ENCODE peak calls at places on chromosome 1, in ten cellular contexts. M is colonic mucosa, G is heart left ventricle, Q is fibroblast of lung, C is IMR-90, B is tibial artery, K is astrocyte, S is cardiac muscle cell, P is pancreas, A is PC-3. N is an unnamed sample.

GRCh38 chr1:66676616-66677298 is 75.5 kb upstream of the DYNLT5 start:
- DNase-seq in M (no peak), G (no peak), Q (peak; percentile 57), C (peak; percentile 69), B (peak; percentile 28), K (peak; percentile 95), S (peak; percentile 69), P (no peak), A (no peak), N (no peak)

GRCh38 chr1:85587846-85588245 is 7.3 kb downstream of the CCN1 start:
- DNase-seq in M (no peak), G (no peak), Q (no peak), C (no peak), B (no peak), K (no peak), S (peak; percentile 59), P (no peak), A (no peak), N (no peak)

GRCh38 chr1:209884249-209884648 is 53.8 kb upstream of the SYT14 start:
- DNase-seq in M (no peak), G (no peak), Q (peak; percentile 43), C (peak; percentile 66), B (no peak), K (peak; percentile 75), S (no peak), P (no peak), A (peak; percentile 40), N (no peak)

GRCh38 chr1:109370712-109371270 is 26.9 kb downstream of the SORT1 start:
- DNase-seq in M (no peak), G (no peak), Q (peak; percentile 96), C (peak; percentile 97), B (no peak), K (peak; percentile 96), S (peak; percentile 87), P (no peak), A (peak; percentile 87), N (no peak)

GRCh38 chr1:30407030-30407861 is 316.1 kb downstream of the MATN1 start:
- DNase-seq in M (peak; percentile 15), G (no peak), Q (no peak), C (no peak), B (no peak), K (peak; percentile 41), S (no peak), P (peak; percentile 7), A (no peak), N (no peak)

GRCh38 chr1:50048791-50049190 is 25.0 kb upstream of the AGBL4 start:
- DNase-seq in M (no peak), G (no peak), Q (no peak), C (no peak), B (no peak), K (no peak), S (no peak), P (no peak), A (no peak), N (no peak)

GRCh38 chr1:33931115-33931475 is 67.2 kb downstream of the HMGB4 start:
- DNase-seq in M (no peak), G (no peak), Q (no peak), C (no peak), B (no peak), K (no peak), S (no peak), P (no peak), A (no peak), N (no peak)

GRCh38 chr1:244864253-244865027 is at the start of gene HNRNPU:
- DNase-seq in M (peak; percentile 96), G (peak; percentile 99), Q (peak; percentile 97), C (peak; percentile 97), B (peak; percentile 97), K (peak; percentile 90), S (peak; percentile 99), P (peak; percentile 94), A (peak; percentile 99), N (peak; percentile 98)

GRCh38 chr1:184698001-184698400 is 56.7 kb downstream of the EDEM3 start:
- DNase-seq in M (no peak), G (no peak), Q (no peak), C (no peak), B (no peak), K (no peak), S (peak; percentile 45), P (no peak), A (no peak), N (no peak)

GRCh38 chr1:14390816-14391215 is 207.7 kb upstream of the KAZN start:
- DNase-seq in M (no peak), G (no peak), Q (no peak), C (no peak), B (no peak), K (no peak), S (peak; percentile 7), P (no peak), A (no peak), N (no peak)

GRCh38 chr1:100907887-100908286 is 12.0 kb downstream of the SLC30A7 start:
- DNase-seq in M (no peak), G (no peak), Q (no peak), C (no peak), B (no peak), K (no peak), S (no peak), P (no peak), A (no peak), N (no peak)

GRCh38 chr1:200364831-200365230 is 45.0 kb downstream of the ZNF281 start:
- DNase-seq in M (no peak), G (no peak), Q (no peak), C (peak; percentile 61), B (no peak), K (peak; percentile 68), S (no peak), P (no peak), A (peak; percentile 83), N (no peak)

GRCh38 chr1:243917177-243917862 is 67.3 kb upstream of the AKT3 start:
- DNase-seq in M (peak; percentile 21), G (no peak), Q (peak; percentile 77), C (peak; percentile 93), B (no peak), K (peak; percentile 85), S (peak; percentile 83), P (no peak), A (peak; percentile 93), N (peak; percentile 52)

GRCh38 chr1:228029281-228029680 is 22.5 kb downstream of the WNT3A start:
- DNase-seq in M (no peak), G (no peak), Q (no peak), C (no peak), B (peak; percentile 5), K (no peak), S (no peak), P (no peak), A (no peak), N (peak; percentile 24)

GRCh38 chr1:183470961-183471747 is 1.1 kb upstream of the SMG7 start:
- DNase-seq in M (peak; percentile 77), G (peak; percentile 87), Q (peak; percentile 85), C (peak; percentile 67), B (peak; percentile 68), K (peak; percentile 71), S (peak; percentile 83), P (peak; percentile 81), A (peak; percentile 53), N (peak; percentile 84)

GRCh38 chr1:203402609-203403337 is 51.9 kb upstream of the FMOD start:
- DNase-seq in M (no peak), G (no peak), Q (peak; percentile 99), C (peak; percentile 98), B (no peak), K (peak; percentile 87), S (peak; percentile 90), P (no peak), A (no peak), N (no peak)

GRCh38 chr1:226292874-226293552 is 16.0 kb downstream of the LIN9 start:
- DNase-seq in M (no peak), G (no peak), Q (no peak), C (peak; percentile 11), B (no peak), K (no peak), S (no peak), P (no peak), A (no peak), N (no peak)
- H3K36me3 ChIP-seq in M (no peaks in the 10 kb centered on the region), G (peaks cover 10% of the 10 kb centered on the region), Q (no peaks in the 10 kb centered on the region), C (peaks cover 1% of the 10 kb centered on the region), B (no peaks in the 10 kb centered on the region), K (peaks cover 7% of the 10 kb centered on the region), S (peaks cover 20% of the 10 kb centered on the region), P (no peaks in the 10 kb centered on the region), A (peaks cover 41% of the 10 kb centered on the region), N (peaks cover 19% of the 10 kb centered on the region)

DNA sequence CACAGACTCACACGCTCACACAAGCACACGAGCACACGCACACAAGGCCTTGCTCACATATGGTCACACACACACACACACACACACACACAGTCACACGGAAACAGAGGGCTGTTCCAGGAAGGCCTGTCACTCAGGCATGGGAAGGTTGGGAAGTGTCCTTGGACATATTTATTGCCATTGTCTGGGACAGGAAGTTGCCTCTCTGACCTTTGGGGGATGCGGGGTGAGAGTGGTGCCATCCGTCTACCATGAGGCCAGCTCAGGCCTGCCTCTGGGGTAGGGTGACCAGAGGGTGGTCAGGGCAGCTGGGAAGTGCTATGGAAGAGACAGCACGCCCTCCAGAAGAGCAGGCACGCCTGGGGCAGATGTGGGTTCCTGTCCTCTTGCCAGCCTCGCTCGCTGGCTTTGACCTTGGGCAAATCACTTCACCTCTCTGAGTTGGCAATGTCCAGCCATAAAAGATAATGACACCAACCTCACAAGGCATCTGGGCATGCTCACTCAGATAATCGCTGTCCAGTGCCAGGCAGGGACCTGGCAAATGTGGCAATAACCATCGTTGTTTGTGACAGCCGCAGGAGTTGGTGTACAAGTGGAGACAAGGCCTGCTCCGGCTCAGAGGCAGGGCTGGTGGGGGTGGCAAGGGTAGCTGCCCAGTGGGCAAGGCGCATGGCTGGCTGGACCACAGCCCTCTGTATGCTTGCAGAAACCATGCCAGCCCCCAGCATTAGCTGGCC is 8.0 kb upstream of the GUCA2A start:
- DNase-seq in M (peak; percentile 59), G (peak; percentile 69), Q (peak; percentile 18), C (no peak), B (no peak), K (no peak), S (no peak), P (peak; percentile 58), A (no peak), N (no peak)
- H3K4me1 ChIP-seq in M (peaks cover 15% of the 10 kb centered on the region), G (peaks cover 35% of the 10 kb centered on the region), Q (no peaks in the 10 kb centered on the region), C (peaks cover 5% of the 10 kb centered on the region), B (peaks cover 9% of the 10 kb centered on the region), K (peaks cover 6% of the 10 kb centered on the region), S (peaks cover 10% of the 10 kb centered on the region), P (peaks cover 15% of the 10 kb centered on the region), A (peaks cover 64% of the 10 kb centered on the region), N (peaks cover 47% of the 10 kb centered on the region)

GRCh38 chr1:3889952-3890351 is 10.1 kb downstream of the C1orf174 start:
- DNase-seq in M (no peak), G (peak; percentile 12), Q (no peak), C (no peak), B (no peak), K (no peak), S (no peak), P (no peak), A (no peak), N (peak; percentile 45)
- H3K4me3 ChIP-seq in M (no peak overlapping the region), G (no peak overlapping the region), Q (no peak overlapping the region), C (no peak overlapping the region), B (no peak overlapping the region), K (no peak overlapping the region), S (no peak overlapping the region), P (no peak overlapping the region), A (no peak overlapping the region), N (no peak overlapping the region)

DNA sequence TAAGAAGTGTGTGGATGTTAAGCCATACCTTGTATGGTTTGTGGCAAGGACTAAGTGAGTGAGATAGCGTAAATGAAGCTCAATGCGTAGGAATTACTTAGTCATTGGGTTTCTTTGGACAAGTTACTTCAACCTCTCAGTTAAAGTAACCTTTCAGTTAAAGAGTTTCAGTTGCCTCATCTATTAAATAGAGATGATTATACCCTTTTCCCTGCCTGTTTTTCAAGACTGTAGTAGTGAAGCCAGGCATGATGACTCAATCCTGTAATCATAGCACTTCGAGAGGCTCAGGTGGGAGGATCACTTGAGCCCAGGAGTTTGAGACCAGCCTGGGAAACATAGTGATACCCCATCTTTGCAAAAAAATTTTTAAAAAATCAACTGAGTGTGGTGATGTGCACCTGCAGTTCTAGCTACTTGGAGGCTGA is 6.3 kb downstream of the ZMPSTE24 start:
- DNase-seq in M (no peak), G (no peak), Q (no peak), C (peak; percentile 24), B (no peak), K (peak; percentile 39), S (no peak), P (no peak), A (no peak), N (no peak)
- H3K36me3 ChIP-seq in M (peaks cover 9% of the 10 kb centered on the region), G (peaks cover 37% of the 10 kb centered on the region), Q (peaks cover 3% of the 10 kb centered on the region), C (peaks cover 21% of the 10 kb centered on the region), B (peaks cover 27% of the 10 kb centered on the region), K (peaks cover 41% of the 10 kb centered on the region), S (peaks cover 56% of the 10 kb centered on the region), P (peaks cover 4% of the 10 kb centered on the region), A (peaks cover 46% of the 10 kb centered on the region), N (peaks cover 76% of the 10 kb centered on the region)

N was measured in lower lobe of right lung.